ENCODE peak calls at places on chromosomes 7 and 10, in ten cellular contexts. U is T-helper 17 cell; R is NCI-H460; S is tibial artery; E is immature natural killer cell; Z is left colon; Q is iris pigment epithelial cell; O is ACHN; Y is activated CD4-positive, alpha-beta T cell treated with anti-CD3 and anti-CD28 coated beads, Interleukin-2, amount 10 ng/mL, durations not matched to agents 7 days and 5 days; G is T-helper 9 cell. D is an unnamed sample.

GRCh38 chr10:68202965-68203358 is 29.0 kb downstream of the ATOH7 start:
- DNase-seq in U (no peak), R (no peak), S (no peak), E (no peak), Z (no peak), Q (peak), O (peak), Y (no peak), G (no peak), D (peak)

GRCh38 chr10:21953585-21954057 is 49.9 kb downstream of the DNAJC1 start:
- DNase-seq in U (no peak), R (peak), S (no peak), E (peak), Z (no peak), Q (peak), O (peak), Y (no peak), G (no peak), D (no peak)

GRCh38 chr10:44539178-44539577 is 154.3 kb upstream of the CXCL12 start:
- DNase-seq in U (no peak), R (no peak), S (no peak), E (no peak), Z (no peak), Q (no peak), O (no peak), Y (no peak), G (no peak), D (no peak)

GRCh38 chr7:85529831-85530230 is 343.0 kb upstream of the SEMA3D start:
- DNase-seq in U (no peak), R (no peak), S (no peak), E (no peak), Z (no peak), Q (peak), O (no peak), Y (no peak), G (no peak), D (no peak)

GRCh38 chr7:16357921-16358320 is 63.4 kb downstream of the CRPPA start:
- DNase-seq in U (no peak), R (no peak), S (no peak), E (no peak), Z (no peak), Q (no peak), O (no peak), Y (no peak), G (no peak), D (no peak)

GRCh38 chr7:36129048-36129534 is 24.0 kb upstream of the EEPD1 start:
- DNase-seq in U (no peak), R (peak), S (peak), E (no peak), Z (peak), Q (peak), O (peak), Y (no peak), G (no peak), D (no peak)

GRCh38 chr10:50621981-50622496 is 1.7 kb downstream of the SGMS1 start:
- DNase-seq in U (peak), R (peak), S (peak), E (peak), Z (peak), Q (peak), O (peak), Y (peak), G (peak), D (no peak)

GRCh38 chr10:91201213-91201996 is 19.1 kb upstream of the PCGF5 start:
- DNase-seq in U (no peak), R (no peak), S (no peak), E (peak), Z (no peak), Q (no peak), O (no peak), Y (peak), G (no peak), D (no peak)

GRCh38 chr7:22725585-22725984 is 1.4 kb upstream of the IL6 start:
- DNase-seq in U (no peak), R (no peak), S (no peak), E (no peak), Z (no peak), Q (no peak), O (peak), Y (no peak), G (no peak), D (no peak)

GRCh38 chr7:150325110-150325611 is 1.8 kb upstream of the ACTR3C start:
- DNase-seq in U (no peak), R (no peak), S (no peak), E (no peak), Z (peak), Q (peak), O (peak), Y (no peak), G (no peak), D (no peak)

GRCh38 chr10:3780766-3781457 is 4.1 kb downstream of the KLF6 start:
- DNase-seq in U (no peak), R (no peak), S (no peak), E (no peak), Z (no peak), Q (peak), O (no peak), Y (no peak), G (no peak), D (no peak)

GRCh38 chr7:127758105-127758504 is 106.1 kb downstream of the SND1 start:
- DNase-seq in U (no peak), R (no peak), S (no peak), E (no peak), Z (no peak), Q (peak), O (no peak), Y (no peak), G (no peak), D (no peak)

GRCh38 chr7:75989726-75990388 is 4.5 kb downstream of the TMEM120A start:
- DNase-seq in U (no peak), R (no peak), S (peak), E (no peak), Z (no peak), Q (no peak), O (no peak), Y (no peak), G (no peak), D (no peak)

GRCh38 chr7:157774495-157774894 is 437.7 kb downstream of the DNAJB6 start:
- DNase-seq in U (no peak), R (no peak), S (no peak), E (no peak), Z (no peak), Q (no peak), O (no peak), Y (no peak), G (no peak), D (no peak)

GRCh38 chr7:2004841-2005351 is 227.8 kb downstream of the MAD1L1 start:
- DNase-seq in U (peak), R (no peak), S (peak), E (no peak), Z (peak), Q (no peak), O (no peak), Y (no peak), G (no peak), D (no peak)

GRCh38 chr7:69517985-69518731 is 80.1 kb upstream of the AUTS2 start:
- DNase-seq in U (no peak), R (no peak), S (no peak), E (no peak), Z (no peak), Q (no peak), O (no peak), Y (no peak), G (no peak), D (no peak)

GRCh38 chr7:137130751-137131158 is 212.8 kb downstream of the PTN start:
- DNase-seq in U (no peak), R (no peak), S (no peak), E (no peak), Z (no peak), Q (peak), O (peak), Y (no peak), G (no peak), D (peak)

GRCh38 chr7:157612664-157613561 is 276.1 kb downstream of the DNAJB6 start:
- DNase-seq in U (peak), R (no peak), S (peak), E (peak), Z (peak), Q (peak), O (no peak), Y (peak), G (peak), D (no peak)

GRCh38 chr7:128790297-128791037 is 1.3 kb upstream of the CCDC136 start:
- DNase-seq in U (no peak), R (no peak), S (no peak), E (peak), Z (no peak), Q (no peak), O (no peak), Y (no peak), G (no peak), D (no peak)

GRCh38 chr7:601573-602340 is 82.1 kb upstream of the PDGFA start:
- DNase-seq in U (peak), R (no peak), S (peak), E (peak), Z (peak), Q (peak), O (no peak), Y (peak), G (peak), D (no peak)

GRCh38 chr7:155169081-155169480 is 99.0 kb downstream of the HTR5A start:
- DNase-seq in U (no peak), R (no peak), S (no peak), E (no peak), Z (no peak), Q (no peak), O (no peak), Y (no peak), G (no peak), D (no peak)

GRCh38 chr7:25790261-25790660 is 361.7 kb upstream of the NFE2L3 start:
- DNase-seq in U (no peak), R (no peak), S (no peak), E (no peak), Z (no peak), Q (peak), O (no peak), Y (no peak), G (no peak), D (no peak)

GRCh38 chr10:125709553-125710266 is 9.8 kb upstream of the EDRF1 start:
- DNase-seq in U (no peak), R (no peak), S (no peak), E (no peak), Z (no peak), Q (no peak), O (no peak), Y (no peak), G (no peak), D (no peak)

GRCh38 chr7:70415179-70415972 is 716.6 kb upstream of the GALNT17 start:
- DNase-seq in U (no peak), R (no peak), S (no peak), E (no peak), Z (no peak), Q (no peak), O (no peak), Y (no peak), G (no peak), D (no peak)

GRCh38 chr7:108014747-108015682 is 12.1 kb upstream of the LAMB1 start:
- DNase-seq in U (no peak), R (peak), S (no peak), E (no peak), Z (no peak), Q (peak), O (no peak), Y (no peak), G (no peak), D (no peak)

GRCh38 chr10:25047902-25048301 is 31.5 kb downstream of the THNSL1 start:
- DNase-seq in U (no peak), R (no peak), S (peak), E (no peak), Z (no peak), Q (peak), O (no peak), Y (no peak), G (no peak), D (no peak)

GRCh38 chr7:7570584-7570983 is 3.9 kb downstream of the MIOS start:
- DNase-seq in U (no peak), R (no peak), S (no peak), E (no peak), Z (no peak), Q (no peak), O (no peak), Y (no peak), G (no peak), D (no peak)

GRCh38 chr7:7792089-7792488 is 73.7 kb upstream of the RPA3 start:
- DNase-seq in U (no peak), R (no peak), S (no peak), E (no peak), Z (no peak), Q (peak), O (no peak), Y (no peak), G (no peak), D (no peak)

GRCh38 chr10:76299501-76299900 is 868.1 kb downstream of the LRMDA start:
- DNase-seq in U (no peak), R (no peak), S (no peak), E (no peak), Z (no peak), Q (no peak), O (no peak), Y (no peak), G (no peak), D (no peak)

GRCh38 chr10:22022257-22023051 is 18.9 kb upstream of the DNAJC1 start:
- DNase-seq in U (peak), R (no peak), S (peak), E (peak), Z (peak), Q (no peak), O (no peak), Y (peak), G (peak), D (no peak)

GRCh38 chr10:108787932-108788331 is 1135.4 kb downstream of the XPNPEP1 start:
- DNase-seq in U (no peak), R (no peak), S (no peak), E (no peak), Z (no peak), Q (peak), O (no peak), Y (no peak), G (no peak), D (no peak)

GRCh38 chr7:135772639-135773019 is 24.0 kb upstream of the FAM180A start:
- DNase-seq in U (no peak), R (no peak), S (no peak), E (no peak), Z (no peak), Q (no peak), O (no peak), Y (no peak), G (no peak), D (no peak)

GRCh38 chr7:103240806-103241205 is 56.4 kb upstream of the PMPCB start:
- DNase-seq in U (no peak), R (no peak), S (no peak), E (no peak), Z (no peak), Q (no peak), O (no peak), Y (no peak), G (no peak), D (no peak)

GRCh38 chr7:77687100-77687746 is 9.0 kb upstream of the RSBN1L start:
- DNase-seq in U (no peak), R (no peak), S (no peak), E (no peak), Z (no peak), Q (peak), O (no peak), Y (no peak), G (no peak), D (no peak)

GRCh38 chr7:25918731-25919130 is 233.3 kb upstream of the NFE2L3 start:
- DNase-seq in U (no peak), R (no peak), S (no peak), E (no peak), Z (no peak), Q (no peak), O (no peak), Y (no peak), G (no peak), D (no peak)

GRCh38 chr10:75911426-75911825 is 480.0 kb downstream of the LRMDA start:
- DNase-seq in U (no peak), R (no peak), S (no peak), E (no peak), Z (no peak), Q (no peak), O (peak), Y (no peak), G (no peak), D (no peak)

GRCh38 chr7:148540041-148540738 is 50.4 kb upstream of the C7orf33 start:
- DNase-seq in U (no peak), R (no peak), S (peak), E (no peak), Z (peak), Q (peak), O (peak), Y (no peak), G (no peak), D (peak)

GRCh38 chr10:129598413-129598812 is 131.4 kb downstream of the MGMT start:
- DNase-seq in U (no peak), R (no peak), S (no peak), E (no peak), Z (no peak), Q (no peak), O (no peak), Y (no peak), G (no peak), D (no peak)

GRCh38 chr10:35351021-35351420 is 14.7 kb downstream of the CCNY start:
- DNase-seq in U (no peak), R (no peak), S (no peak), E (no peak), Z (no peak), Q (no peak), O (no peak), Y (no peak), G (no peak), D (no peak)

GRCh38 chr7:30888783-30889182 is 22.9 kb upstream of the AQP1 start:
- DNase-seq in U (no peak), R (no peak), S (peak), E (no peak), Z (no peak), Q (peak), O (peak), Y (no peak), G (no peak), D (peak)

D was measured in epithelial cell of proximal tubule.